ENCODE peak calls at places on chromosome X, in ten cellular contexts. A, X, O, I, L, J, W, P, C and H are unnamed samples.

GRCh38 chrX:79176028-79176427 is 31.5 kb downstream of the GPR174 start:
- DNase-seq in A (no peak), X (no peak), O (no peak), I (no peak), L (no peak), J (no peak), W (no peak), P (no peak), C (no peak), H (no peak)

GRCh38 chrX:95893632-95894031 is 791.0 kb upstream of the DIAPH2 start:
- DNase-seq in A (peak; percentile 90), X (no peak), O (no peak), I (no peak), L (no peak), J (no peak), W (no peak), P (no peak), C (no peak), H (no peak)

GRCh38 chrX:153763989-153764755 is at the start of gene PLXNB3:
- DNase-seq in A (peak; percentile 71), X (peak; percentile 81), O (peak; percentile 40), I (peak; percentile 68), L (peak; percentile 95), J (peak; percentile 30), W (peak; percentile 76), P (peak; percentile 77), C (peak; percentile 58), H (peak; percentile 66)

GRCh38 chrX:69361286-69361926 is 142.7 kb upstream of the NALF2 start:
- DNase-seq in A (peak; percentile 70), X (no peak), O (no peak), I (no peak), L (no peak), J (peak; percentile 20), W (peak; percentile 3), P (peak; percentile 16), C (peak; percentile 1), H (no peak)

GRCh38 chrX:123330229-123330942 is 146.3 kb downstream of the GRIA3 start:
- DNase-seq in A (no peak), X (peak; percentile 21), O (no peak), I (no peak), L (no peak), J (no peak), W (no peak), P (no peak), C (no peak), H (no peak)

GRCh38 chrX:137988470-137988869 is 422.5 kb downstream of the ZIC3 start:
- DNase-seq in A (no peak), X (no peak), O (no peak), I (no peak), L (no peak), J (no peak), W (no peak), P (no peak), C (no peak), H (no peak)

GRCh38 chrX:38458071-38458470 is 103.3 kb upstream of the TSPAN7 start:
- DNase-seq in A (peak; percentile 1), X (no peak), O (no peak), I (no peak), L (no peak), J (no peak), W (no peak), P (no peak), C (no peak), H (no peak)

GRCh38 chrX:55240788-55241187 is 20.6 kb downstream of the PAGE5 start:
- DNase-seq in A (no peak), X (no peak), O (no peak), I (no peak), L (no peak), J (no peak), W (no peak), P (no peak), C (no peak), H (no peak)

GRCh38 chrX:149456476-149457245 is 48.4 kb downstream of the IDS start:
- DNase-seq in A (no peak), X (no peak), O (no peak), I (no peak), L (no peak), J (no peak), W (peak; percentile 79), P (no peak), C (no peak), H (no peak)

GRCh38 chrX:134144231-134144630 is 92.8 kb upstream of the CCDC160 start:
- DNase-seq in A (peak; percentile 21), X (peak; percentile 14), O (no peak), I (no peak), L (no peak), J (no peak), W (peak; percentile 1), P (no peak), C (peak; percentile 1), H (no peak)

GRCh38 chrX:150680974-150681373 is 12.2 kb upstream of the MTMR1 start:
- DNase-seq in A (peak; percentile 29), X (no peak), O (no peak), I (no peak), L (peak; percentile 39), J (no peak), W (peak; percentile 37), P (no peak), C (peak; percentile 34), H (no peak)
- TF ChIP-seq CTCF in A (peak; percentile 38), X (peak; percentile 41), O (no peak), I (no peak), L (peak; percentile 74), J (peak; percentile 28), W (peak; percentile 37), P (peak; percentile 30), C (peak; percentile 46), H (no peak)

GRCh38 chrX:11137543-11138139 is 26.5 kb downstream of the HCCS start:
- DNase-seq in A (peak; percentile 67), X (peak; percentile 59), O (no peak), I (no peak), L (no peak), J (peak; percentile 18), W (no peak), P (no peak), C (peak; percentile 52), H (no peak)
- TF ChIP-seq CTCF in A (peak; percentile 49), X (peak; percentile 55), O (peak; percentile 97), I (peak; percentile 23), L (peak; percentile 70), J (peak; percentile 56), W (peak; percentile 65), P (peak; percentile 81), C (peak; percentile 63), H (no peak)

GRCh38 chrX:139429913-139430312 is 100.6 kb upstream of the F9 start:
- DNase-seq in A (no peak), X (no peak), O (no peak), I (no peak), L (no peak), J (no peak), W (peak; percentile 1), P (no peak), C (no peak), H (no peak)
- TF ChIP-seq CTCF in A (no peak), X (no peak), O (no peak), I (no peak), L (no peak), J (peak; percentile 26), W (no peak), P (peak; percentile 23), C (no peak), H (no peak)

GRCh38 chrX:50456712-50457484 is 13.7 kb downstream of the DGKK start:
- DNase-seq in A (no peak), X (no peak), O (no peak), I (no peak), L (no peak), J (no peak), W (no peak), P (no peak), C (no peak), H (no peak)
- TF ChIP-seq CTCF in A (no peak), X (no peak), O (no peak), I (no peak), L (no peak), J (no peak), W (no peak), P (no peak), C (no peak), H (no peak)